ENCODE peak calls at places on chromosomes 13 and 19, in five cellular contexts. C is anterior cingulate cortex; A is activated CD4-positive, alpha-beta T cell treated with anti-CD3 and anti-CD28 coated beads for 36 hours; H is NCI-H2029; V is midbrain. U is an unnamed sample.

GRCh38 chr13:76116931-76117330 is 480.8 kb downstream of the LMO7 start:
- DNase-seq in C (no peak), A (no peak), H (no peak), V (no peak), U (no peak)

GRCh38 chr19:3774621-3775373 is 2.8 kb upstream of the RAX2 start:
- DNase-seq in C (no peak), A (no peak), H (no peak), V (no peak), U (no peak)

GRCh38 chr13:26579580-26579979 is 22.1 kb downstream of the WASF3 start:
- DNase-seq in C (no peak), A (no peak), H (no peak), V (no peak), U (no peak)

GRCh38 chr13:94535231-94535630 is 55.7 kb upstream of the DCT start:
- DNase-seq in C (no peak), A (no peak), H (no peak), V (no peak), U (no peak)

GRCh38 chr19:405138-405965 is 3.6 kb downstream of the C2CD4C start:
- DNase-seq in C (no peak), A (no peak), H (no peak), V (no peak), U (no peak)

GRCh38 chr13:27636624-27637288 is 15.1 kb downstream of the POLR1D start:
- DNase-seq in C (no peak), A (no peak), H (no peak), V (no peak), U (no peak)

GRCh38 chr19:1872807-1873523 is 9.6 kb upstream of the KLF16 start:
- DNase-seq in C (no peak), A (no peak), H (no peak), V (no peak), U (no peak)

GRCh38 chr19:39428309-39429112 is 7.2 kb downstream of the RPS16 start:
- DNase-seq in C (no peak), A (no peak), H (no peak), V (no peak), U (no peak)

GRCh38 chr19:35310331-35310730 is 18.4 kb downstream of the MAG start:
- DNase-seq in C (no peak), A (peak), H (no peak), V (no peak), U (no peak)

GRCh38 chr13:101144808-101145419 is 271.4 kb downstream of the NALCN start:
- DNase-seq in C (no peak), A (peak), H (no peak), V (peak), U (no peak)

GRCh38 chr19:6481541-6482342 is at the start of gene DENND1C:
- DNase-seq in C (no peak), A (peak), H (no peak), V (peak), U (no peak)

GRCh38 chr13:45838171-45838745 is 13.3 kb downstream of the SIAH3 start:
- DNase-seq in C (no peak), A (no peak), H (no peak), V (no peak), U (no peak)

GRCh38 chr13:88068316-88068715 is 397.1 kb downstream of the SLITRK5 start:
- DNase-seq in C (no peak), A (no peak), H (no peak), V (no peak), U (peak)

GRCh38 chr19:33029746-33030303 is 34.9 kb downstream of the RHPN2 start:
- DNase-seq in C (no peak), A (no peak), H (no peak), V (no peak), U (no peak)

GRCh38 chr13:25192936-25193335 is 20.8 kb upstream of the AMER2 start:
- DNase-seq in C (no peak), A (no peak), H (no peak), V (peak), U (no peak)

GRCh38 chr19:38132781-38133180 is 91.2 kb downstream of the DPF1 start:
- DNase-seq in C (no peak), A (no peak), H (no peak), V (no peak), U (no peak)